ENCODE peak calls at places on chromosomes 6 and 20, in eight cellular contexts. X, U, L, E, J, A, D and C are unnamed samples.

GRCh38 chr6:130997061-130997753 is 65.8 kb downstream of the EPB41L2 start:
- DNase-seq in L (peak; percentile 63), U (peak; percentile 12), X (no peak), E (no peak), J (no peak), A (no peak), D (no peak), C (peak; percentile 48)

GRCh38 chr6:90098637-90099036 is 198.0 kb downstream of the BACH2 start:
- DNase-seq in E (no peak), A (no peak), U (no peak), L (no peak), J (no peak), X (no peak), D (no peak), C (no peak)

GRCh38 chr20:33915726-33916331 is 77.9 kb upstream of the RALY start:
- DNase-seq in L (no peak), U (no peak), A (no peak), J (peak; percentile 30), X (no peak), E (no peak), D (peak; percentile 50), C (peak; percentile 32)

GRCh38 chr6:52503853-52504777 is 72.7 kb downstream of the TRAM2 start:
- DNase-seq in X (peak; percentile 43), L (peak; percentile 77), U (no peak), J (no peak), D (peak; percentile 95), A (peak; percentile 95), E (peak; percentile 36), C (no peak)

GRCh38 chr20:48686238-48687096 is 141.3 kb downstream of the PREX1 start:
- DNase-seq in L (peak; percentile 92), D (no peak), X (no peak), J (no peak), A (no peak), E (no peak), U (no peak), C (no peak)

GRCh38 chr6:52990342-52990741 is 4.7 kb downstream of the GSTA4 start:
- DNase-seq in A (no peak), X (peak; percentile 21), J (no peak), D (peak; percentile 19), E (no peak), L (peak; percentile 39), U (no peak), C (no peak)

GRCh38 chr6:3324262-3324942 is 65.7 kb downstream of the PSMG4 start:
- DNase-seq in U (no peak), A (no peak), L (peak; percentile 39), J (peak; percentile 24), D (peak; percentile 42), E (no peak), X (peak; percentile 48), C (peak; percentile 98)

GRCh38 chr6:75204222-75204958 is 1.5 kb downstream of the COL12A1 start:
- DNase-seq in U (peak; percentile 10), L (peak; percentile 94), E (peak; percentile 59), X (peak; percentile 81), A (peak; percentile 63), D (peak; percentile 63), J (no peak), C (peak; percentile 72)

GRCh38 chr20:53943522-53944291 is 126.7 kb downstream of the BCAS1 start:
- DNase-seq in A (no peak), U (no peak), J (no peak), X (peak; percentile 37), L (peak; percentile 61), E (no peak), D (peak; percentile 44), C (no peak)

GRCh38 chr6:146543940-146544661 is 468 bp downstream of the RAB32 start:
- DNase-seq in U (peak; percentile 46), D (peak; percentile 43), A (peak; percentile 36), E (no peak), J (no peak), X (peak; percentile 32), L (peak; percentile 51), C (peak; percentile 50)

GRCh38 chr6:140915001-140915950 is 1217.4 kb upstream of the GJE1 start:
- DNase-seq in A (no peak), U (no peak), L (no peak), X (no peak), E (peak; percentile 89), J (no peak), D (no peak), C (peak; percentile 14)

GRCh38 chr6:99780556-99780885 is 173.9 kb downstream of the PRDM13 start:
- DNase-seq in U (no peak), X (no peak), E (no peak), L (no peak), D (no peak), J (no peak), A (no peak), C (no peak)

GRCh38 chr20:32387262-32387661 is 29.1 kb downstream of the ASXL1 start:
- DNase-seq in L (no peak), U (no peak), X (no peak), A (no peak), D (no peak), E (no peak), J (no peak), C (no peak)

GRCh38 chr6:4435981-4436445 is 300.6 kb upstream of the ECI2 start:
- DNase-seq in L (peak; percentile 58), A (no peak), X (no peak), U (no peak), E (no peak), J (no peak), D (no peak), C (no peak)

GRCh38 chr20:56630086-56630493 is 984 bp downstream of the TFAP2C start:
- DNase-seq in J (no peak), L (peak; percentile 72), D (peak; percentile 86), A (peak; percentile 84), X (peak; percentile 80), E (no peak), U (no peak), C (peak; percentile 58)

GRCh38 chr6:125267806-125268523 is 33.8 kb downstream of the HDDC2 start:
- DNase-seq in A (no peak), E (no peak), X (no peak), J (no peak), D (no peak), L (no peak), U (no peak), C (no peak)

GRCh38 chr6:146905313-146905712 is 298.9 kb upstream of the STXBP5 start:
- DNase-seq in A (no peak), D (peak; percentile 32), L (peak; percentile 62), U (no peak), J (no peak), E (peak; percentile 91), X (no peak), C (no peak)

GRCh38 chr20:48652961-48653705 is 174.7 kb downstream of the PREX1 start:
- DNase-seq in D (no peak), L (no peak), E (no peak), X (no peak), U (no peak), J (no peak), A (no peak), C (no peak)

GRCh38 chr20:2451422-2451821 is 19.2 kb downstream of the SNRPB start:
- DNase-seq in U (no peak), E (no peak), D (no peak), X (no peak), J (no peak), A (no peak), L (no peak), C (no peak)

GRCh38 chr6:35777356-35778102 is 1.1 kb downstream of the CLPSL2 start:
- DNase-seq in U (no peak), A (no peak), X (no peak), J (no peak), D (no peak), E (no peak), L (no peak), C (no peak)

GRCh38 chr6:56766806-56767178 is 124.1 kb upstream of the DST start:
- DNase-seq in D (no peak), L (peak; percentile 78), J (no peak), E (no peak), X (no peak), A (no peak), U (no peak), C (peak; percentile 54)

GRCh38 chr6:168983925-168984324 is 269.7 kb downstream of the THBS2 start:
- DNase-seq in J (no peak), U (no peak), A (no peak), D (no peak), E (no peak), L (no peak), X (no peak), C (no peak)

GRCh38 chr20:4800131-4800530 is 78.4 kb downstream of the PRND start:
- DNase-seq in E (no peak), A (no peak), L (no peak), J (no peak), U (no peak), X (no peak), D (no peak), C (no peak)

GRCh38 chr6:44625996-44626395 is 238.5 kb downstream of the CDC5L start:
- DNase-seq in E (no peak), U (no peak), D (no peak), A (no peak), X (no peak), L (no peak), J (no peak), C (no peak)

GRCh38 chr20:64109831-64110391 is 2.5 kb upstream of the NPBWR2 start:
- DNase-seq in D (no peak), U (no peak), E (no peak), A (no peak), L (no peak), J (no peak), X (no peak), C (no peak)

GRCh38 chr6:7868926-7869325 is 41.7 kb downstream of the TXNDC5 start:
- DNase-seq in J (no peak), U (no peak), L (no peak), D (no peak), X (no peak), A (no peak), E (no peak), C (no peak)

GRCh38 chr6:15551798-15552197 is 111.0 kb downstream of the DTNBP1 start:
- DNase-seq in D (no peak), A (no peak), L (peak; percentile 31), J (no peak), X (no peak), U (no peak), E (no peak), C (no peak)

GRCh38 chr6:105357147-105357546 is 45.7 kb downstream of the PREP start:
- DNase-seq in A (no peak), J (no peak), L (no peak), U (no peak), D (no peak), E (peak; percentile 16), X (no peak), C (no peak)

GRCh38 chr20:25230177-25230831 is 17.6 kb upstream of the PYGB start:
- DNase-seq in E (no peak), U (no peak), D (no peak), J (no peak), A (no peak), L (no peak), X (no peak), C (no peak)

GRCh38 chr20:59955131-59955796 is 3.0 kb upstream of the CDH26 start:
- DNase-seq in A (no peak), D (peak; percentile 63), J (no peak), U (no peak), L (no peak), E (no peak), X (no peak), C (no peak)

GRCh38 chr6:6686176-6686575 is 97.7 kb downstream of the LY86 start:
- DNase-seq in X (no peak), E (no peak), L (no peak), D (no peak), J (no peak), U (no peak), A (no peak), C (no peak)